ENCODE peak calls at places on chromosomes 16 and 17, in six cellular contexts. A is ovary; P is vagina; X is fibroblast of lung; T is CD4-positive, alpha-beta memory T cell; C is CD8-positive, alpha-beta memory T cell. W is an unnamed sample.
A peak's percentile ranks its signal among the peaks of the same experiment; 100 is the strongest.

GRCh38 chr17:8922451-8922850 is 43.1 kb downstream of the PIK3R5 start:
- DNase-seq in X (peak; percentile 97), C (no peak), P (no peak), A (no peak), T (no peak), W (no peak)

GRCh38 chr16:72198641-72199250 is 26.8 kb upstream of the PMFBP1 start:
- DNase-seq in C (no peak), A (no peak), P (no peak), T (no peak), X (no peak), W (no peak)

GRCh38 chr16:82629441-82630027 is 2.8 kb downstream of the CDH13 start:
- DNase-seq in T (no peak), A (no peak), X (peak; percentile 49), P (no peak), C (no peak), W (no peak)

GRCh38 chr17:5413682-5414081 is 5.8 kb downstream of the NUP88 start:
- DNase-seq in P (no peak), X (peak; percentile 93), A (no peak), C (no peak), T (no peak), W (no peak)

GRCh38 chr17:77734371-77735050 is 224.0 kb upstream of the TNRC6C start:
- DNase-seq in X (peak; percentile 69), C (no peak), P (peak; percentile 70), T (no peak), A (peak; percentile 86), W (peak; percentile 78)

GRCh38 chr16:11614587-11615175 is 28.0 kb upstream of the LITAF start:
- DNase-seq in T (no peak), P (no peak), A (no peak), C (no peak), X (no peak), W (no peak)

GRCh38 chr16:56938664-56939513 is 6.9 kb downstream of the HERPUD1 start:
- DNase-seq in C (peak; percentile 62), X (no peak), P (no peak), T (peak; percentile 35), A (no peak), W (no peak)

GRCh38 chr16:86663691-86664517 is 85.6 kb downstream of the FOXL1 start:
- DNase-seq in C (no peak), A (no peak), P (no peak), T (no peak), X (peak; percentile 86), W (no peak)

GRCh38 chr16:51968756-51969155 is 578.2 kb downstream of the TOX3 start:
- DNase-seq in X (peak; percentile 53), C (no peak), T (no peak), P (no peak), A (no peak), W (no peak)

GRCh38 chr17:17904171-17905035 is 67.6 kb upstream of the SREBF1 start:
- DNase-seq in A (no peak), X (no peak), P (no peak), C (no peak), T (no peak), W (no peak)

GRCh38 chr17:8060274-8060673 is 21.4 kb downstream of the ALOX15B start:
- DNase-seq in T (peak; percentile 69), X (peak; percentile 74), C (peak; percentile 54), P (no peak), A (peak; percentile 57), W (no peak)

GRCh38 chr17:76251478-76252039 is 11.3 kb upstream of the RNF157 start:
- DNase-seq in X (no peak), C (no peak), T (no peak), P (no peak), A (no peak), W (no peak)

GRCh38 chr17:7258731-7259554 is 3.3 kb downstream of the CLDN7 start:
- DNase-seq in X (peak; percentile 39), A (no peak), T (no peak), C (no peak), P (no peak), W (no peak)

GRCh38 chr17:6455321-6455705 is 11.1 kb downstream of the PIMREG start:
- DNase-seq in X (peak; percentile 28), T (peak; percentile 38), C (peak; percentile 32), P (no peak), A (peak; percentile 39), W (no peak)

GRCh38 chr16:85253127-85253941 is 141.1 kb upstream of the CIBAR2 start:
- DNase-seq in P (no peak), A (peak; percentile 67), C (peak; percentile 29), X (no peak), T (peak; percentile 44), W (no peak)

GRCh38 chr17:58764373-58764772 is 8.7 kb downstream of the PPM1E start:
- DNase-seq in C (no peak), T (no peak), X (no peak), A (no peak), P (no peak), W (no peak)

GRCh38 chr16:49213594-49213993 is 68.0 kb downstream of the CBLN1 start:
- DNase-seq in C (no peak), P (no peak), A (no peak), X (no peak), T (no peak), W (no peak)

GRCh38 chr17:68035131-68035522 is 408 bp upstream of the KPNA2 start:
- DNase-seq in P (no peak), A (peak; percentile 90), C (no peak), T (no peak), X (no peak), W (peak; percentile 77)

GRCh38 chr16:17389392-17389791 is 81.4 kb downstream of the XYLT1 start:
- DNase-seq in X (no peak), C (no peak), P (no peak), A (no peak), T (no peak), W (no peak)

GRCh38 chr17:6393368-6393952 is 41.5 kb downstream of the AIPL1 start:
- DNase-seq in A (no peak), C (no peak), P (no peak), T (no peak), X (no peak), W (no peak)

GRCh38 chr17:48209973-48210372 is 102.4 kb downstream of the SNX11 start:
- DNase-seq in X (no peak), C (no peak), A (no peak), T (no peak), P (no peak), W (no peak)

GRCh38 chr16:82755570-82756282 is 129.0 kb downstream of the CDH13 start:
- DNase-seq in C (no peak), A (no peak), T (no peak), P (no peak), X (peak; percentile 27), W (no peak)

GRCh38 chr16:72884037-72884436 is 163.9 kb downstream of the ZFHX3 start:
- DNase-seq in A (no peak), C (no peak), X (peak; percentile 33), T (no peak), P (no peak), W (no peak)

GRCh38 chr17:6544011-6544370 is 12.4 kb downstream of the PITPNM3 start:
- DNase-seq in X (no peak), C (no peak), T (no peak), A (no peak), P (no peak), W (no peak)

GRCh38 chr16:19164285-19164684 is 3.8 kb upstream of the SYT17 start:
- DNase-seq in A (no peak), C (no peak), T (no peak), P (no peak), X (no peak), W (no peak)
- H3K27ac ChIP-seq in A (no peak overlapping the region), C (no peak overlapping the region), T (no peak overlapping the region), P (no peak overlapping the region), X (no peak overlapping the region), W (no peak overlapping the region)

GRCh38 chr17:19284005-19284959 is 47.1 kb downstream of the EPN2 start:
- DNase-seq in P (no peak), C (no peak), A (no peak), T (peak; percentile 3), X (no peak), W (no peak)
- H3K27ac ChIP-seq in P (no peak overlapping the region), C (no peak overlapping the region), A (peak overlapping the region; percentile 2), T (peak overlapping the region; percentile 32), X (no peak overlapping the region), W (no peak overlapping the region)

GRCh38 chr17:41301204-41301790 is 1.4 kb downstream of the KRTAP29-1 start:
- DNase-seq in X (no peak), A (no peak), C (no peak), T (no peak), P (no peak), W (no peak)

GRCh38 chr17:41298458-41299135 is 4.1 kb downstream of the KRTAP29-1 start:
- DNase-seq in T (no peak), P (no peak), A (no peak), C (no peak), X (no peak), W (no peak)

GRCh38 chr17:41302981-41303380 is 330 bp upstream of the KRTAP29-1 start:
- DNase-seq in C (no peak), T (no peak), A (no peak), P (no peak), X (no peak), W (no peak)

GRCh38 chr17:41304091-41304490 is 1.4 kb upstream of the KRTAP29-1 start:
- DNase-seq in P (no peak), A (no peak), X (no peak), T (no peak), C (no peak), W (no peak)

DNA sequence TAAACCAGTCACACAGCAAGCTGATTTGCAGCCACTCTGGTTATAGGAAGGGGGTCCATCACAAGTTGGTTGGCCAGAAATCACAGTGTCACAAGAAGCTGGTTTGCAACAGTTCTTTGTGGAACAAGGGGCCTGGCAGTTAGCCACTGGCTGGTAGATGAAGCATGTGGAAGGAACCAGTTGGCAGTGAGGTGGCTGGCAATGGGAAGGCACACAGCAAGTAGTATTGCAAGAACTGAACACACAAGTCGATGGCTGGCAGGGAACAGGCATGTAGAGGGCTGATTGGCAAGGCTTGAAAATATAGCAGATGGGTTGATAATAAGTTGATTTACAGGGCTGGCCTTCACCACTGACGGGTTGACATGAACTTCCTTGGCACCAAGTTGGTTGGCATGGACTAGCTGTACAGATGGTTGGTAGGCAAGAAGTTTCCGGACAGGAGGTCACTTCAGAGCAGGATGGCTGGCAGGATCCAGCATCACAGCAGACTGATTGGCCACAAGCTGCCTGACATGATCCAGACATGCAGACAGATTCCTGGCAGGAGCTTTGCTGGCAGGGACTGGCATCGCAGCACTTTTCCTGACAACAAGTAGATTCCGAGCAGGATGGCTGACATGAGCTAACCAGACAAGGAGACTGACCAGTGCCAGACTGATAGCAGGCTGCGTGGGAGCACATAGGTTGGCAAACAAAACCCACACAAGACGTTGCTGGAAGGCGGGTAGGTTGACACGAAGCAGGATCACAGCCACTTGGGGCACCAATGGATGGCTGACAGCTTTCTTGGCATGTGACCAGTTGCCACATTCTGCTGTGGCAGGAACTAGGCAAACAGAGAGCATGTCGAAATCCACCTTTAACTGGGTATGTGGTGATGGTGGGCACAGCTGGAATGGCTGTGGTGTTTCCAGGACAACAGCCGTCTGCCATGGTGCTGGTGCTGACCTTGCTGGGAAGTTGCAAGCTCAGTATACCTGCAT is at the start of gene KRTAP29-1:
- DNase-seq in A (no peak), X (no peak), T (no peak), P (no peak), C (no peak), W (no peak)
- H3K27ac ChIP-seq in A (no peak within 1 kb of the TSS), X (no peak within 1 kb of the TSS), T (no peak within 1 kb of the TSS), P (no peak within 1 kb of the TSS), C (no peak within 1 kb of the TSS), W (no peak within 1 kb of the TSS)

GRCh38 chr17:49471089-49471683 is 23.9 kb upstream of the NGFR start:
- DNase-seq in C (no peak), P (no peak), X (no peak), A (no peak), T (no peak), W (no peak)
- H3K27ac ChIP-seq in C (no peak overlapping the region), P (no peak overlapping the region), X (no peak overlapping the region), A (no peak overlapping the region), T (no peak overlapping the region), W (no peak overlapping the region)

W was measured in thoracic aorta.